ENCODE peak calls at places on chromosomes 16 and 17, in four cellular contexts. One of them, this sample, is unnamed.

GRCh38 chr16:53061701-53062159 is 6.9 kb downstream of the CHD9 start:
- DNase-seq in GM12865: peak
- DNase-seq in adrenal gland: no peak
- DNase-seq in DND-41: peak
- DNase-seq in this sample: no peak

GRCh38 chr17:14337596-14338079 is 36.8 kb downstream of the HS3ST3B1 start:
- DNase-seq in GM12865: peak
- DNase-seq in adrenal gland: no peak
- DNase-seq in DND-41: no peak
- DNase-seq in this sample: no peak

GRCh38 chr17:30380106-30380420 is 1.3 kb downstream of the CPD start:
- DNase-seq in GM12865: peak
- DNase-seq in adrenal gland: no peak
- DNase-seq in DND-41: no peak
- DNase-seq in this sample: no peak

GRCh38 chr17:45234641-45235040 is 13.0 kb downstream of the FMNL1 start:
- DNase-seq in GM12865: peak
- DNase-seq in adrenal gland: no peak
- DNase-seq in DND-41: peak
- DNase-seq in this sample: no peak

GRCh38 chr16:80936410-80936809 is 70.3 kb downstream of the CMC2 start:
- DNase-seq in GM12865: no peak
- DNase-seq in adrenal gland: no peak
- DNase-seq in DND-41: no peak
- DNase-seq in this sample: peak

GRCh38 chr16:88505405-88506082 is 52.5 kb downstream of the ZFPM1 start:
- DNase-seq in GM12865: peak
- DNase-seq in adrenal gland: peak
- DNase-seq in DND-41: peak
- DNase-seq in this sample: no peak

GRCh38 chr17:54982399-54982798 is 13.8 kb downstream of the STXBP4 start:
- DNase-seq in GM12865: no peak
- DNase-seq in adrenal gland: peak
- DNase-seq in DND-41: no peak
- DNase-seq in this sample: peak

GRCh38 chr17:33284022-33284421 is 9.1 kb downstream of the ASIC2 start:
- DNase-seq in GM12865: no peak
- DNase-seq in adrenal gland: peak
- DNase-seq in DND-41: no peak
- DNase-seq in this sample: peak

GRCh38 chr17:21001111-21001812 is 41.5 kb downstream of the USP22 start:
- DNase-seq in GM12865: no peak
- DNase-seq in adrenal gland: no peak
- DNase-seq in DND-41: no peak
- DNase-seq in this sample: no peak

GRCh38 chr16:17461951-17462729 is 8.6 kb downstream of the XYLT1 start:
- DNase-seq in GM12865: peak
- DNase-seq in adrenal gland: no peak
- DNase-seq in DND-41: no peak
- DNase-seq in this sample: no peak

GRCh38 chr17:77125432-77125901 is 15.3 kb upstream of the SEC14L1 start:
- DNase-seq in GM12865: no peak
- DNase-seq in adrenal gland: no peak
- DNase-seq in DND-41: no peak
- DNase-seq in this sample: peak

GRCh38 chr16:19439483-19439882 is 21.8 kb downstream of the TMC5 start:
- DNase-seq in GM12865: no peak
- DNase-seq in adrenal gland: no peak
- DNase-seq in DND-41: no peak
- DNase-seq in this sample: no peak

GRCh38 chr17:49371178-49371834 is 9.3 kb upstream of the ZNF652 start:
- DNase-seq in GM12865: no peak
- DNase-seq in adrenal gland: no peak
- DNase-seq in DND-41: no peak
- DNase-seq in this sample: no peak

GRCh38 chr16:54928421-54929089 is 2.1 kb upstream of the IRX5 start:
- DNase-seq in GM12865: peak
- DNase-seq in adrenal gland: peak
- DNase-seq in DND-41: peak
- DNase-seq in this sample: no peak

GRCh38 chr17:8151641-8152111 is 528 bp downstream of the PER1 start:
- DNase-seq in GM12865: no peak
- DNase-seq in adrenal gland: peak
- DNase-seq in DND-41: peak
- DNase-seq in this sample: peak

GRCh38 chr16:69771651-69771967 is 9.5 kb downstream of the WWP2 start:
- DNase-seq in GM12865: no peak
- DNase-seq in adrenal gland: no peak
- DNase-seq in DND-41: no peak
- DNase-seq in this sample: no peak

GRCh38 chr16:89312194-89312593 is 94.7 kb downstream of the ZNF778 start:
- DNase-seq in GM12865: no peak
- DNase-seq in adrenal gland: no peak
- DNase-seq in DND-41: no peak
- DNase-seq in this sample: no peak

GRCh38 chr16:67199808-67200198 is 872 bp downstream of the ELMO3 start:
- DNase-seq in GM12865: no peak
- DNase-seq in adrenal gland: no peak
- DNase-seq in DND-41: no peak
- DNase-seq in this sample: no peak

GRCh38 chr16:89909777-89910716 is 8.6 kb upstream of the MC1R start:
- DNase-seq in GM12865: peak
- DNase-seq in adrenal gland: peak
- DNase-seq in DND-41: peak
- DNase-seq in this sample: no peak

GRCh38 chr17:45038771-45039634 is 12.4 kb downstream of the DCAKD start:
- DNase-seq in GM12865: no peak
- DNase-seq in adrenal gland: no peak
- DNase-seq in DND-41: no peak
- DNase-seq in this sample: no peak

GRCh38 chr17:38598536-38598935 is 7.2 kb downstream of the SRCIN1 start:
- DNase-seq in GM12865: peak
- DNase-seq in adrenal gland: peak
- DNase-seq in DND-41: peak
- DNase-seq in this sample: peak

GRCh38 chr16:27242398-27242797 is 26.2 kb downstream of the NSMCE1 start:
- DNase-seq in GM12865: no peak
- DNase-seq in adrenal gland: no peak
- DNase-seq in DND-41: no peak
- DNase-seq in this sample: no peak

GRCh38 chr16:89453662-89454321 is 36.6 kb downstream of the ANKRD11 start:
- DNase-seq in GM12865: no peak
- DNase-seq in adrenal gland: peak
- DNase-seq in DND-41: no peak
- DNase-seq in this sample: no peak

GRCh38 chr16:30025574-30025973 is 2.6 kb downstream of the C16orf92 start:
- DNase-seq in GM12865: no peak
- DNase-seq in adrenal gland: no peak
- DNase-seq in DND-41: no peak
- DNase-seq in this sample: no peak

GRCh38 chr17:69734656-69735055 is 320.2 kb downstream of the MAP2K6 start:
- DNase-seq in GM12865: no peak
- DNase-seq in adrenal gland: no peak
- DNase-seq in DND-41: no peak
- DNase-seq in this sample: no peak

GRCh38 chr17:15321556-15322250 is 19.7 kb downstream of the TEKT3 start:
- DNase-seq in GM12865: no peak
- DNase-seq in adrenal gland: no peak
- DNase-seq in DND-41: no peak
- DNase-seq in this sample: no peak

GRCh38 chr17:45228985-45229517 is 7.4 kb downstream of the FMNL1 start:
- DNase-seq in GM12865: peak
- DNase-seq in adrenal gland: peak
- DNase-seq in DND-41: peak
- DNase-seq in this sample: peak

GRCh38 chr17:59884861-59885260 is 7.9 kb downstream of the TUBD1 start:
- DNase-seq in GM12865: no peak
- DNase-seq in adrenal gland: no peak
- DNase-seq in DND-41: no peak
- DNase-seq in this sample: no peak

GRCh38 chr17:18008496-18009268 is 30.3 kb downstream of the ATPAF2 start:
- DNase-seq in GM12865: no peak
- DNase-seq in adrenal gland: no peak
- DNase-seq in DND-41: no peak
- DNase-seq in this sample: no peak

GRCh38 chr17:82414548-82415281 is 3.4 kb upstream of the HEXD start:
- DNase-seq in GM12865: peak
- DNase-seq in adrenal gland: peak
- DNase-seq in DND-41: peak
- DNase-seq in this sample: peak

GRCh38 chr17:76633628-76634328 is 9.8 kb downstream of the ST6GALNAC1 start:
- DNase-seq in GM12865: no peak
- DNase-seq in adrenal gland: no peak
- DNase-seq in DND-41: no peak
- DNase-seq in this sample: no peak

GRCh38 chr17:62802531-62803205 is 5.4 kb downstream of the MARCHF10 start:
- DNase-seq in GM12865: no peak
- DNase-seq in adrenal gland: no peak
- DNase-seq in DND-41: no peak
- DNase-seq in this sample: no peak

GRCh38 chr17:74746922-74747321 is 1.5 kb upstream of the NHERF1 start:
- DNase-seq in GM12865: no peak
- DNase-seq in adrenal gland: no peak
- DNase-seq in DND-41: no peak
- DNase-seq in this sample: no peak

GRCh38 chr17:59829217-59830006 is 63.3 kb downstream of the TUBD1 start:
- DNase-seq in GM12865: peak
- DNase-seq in adrenal gland: peak
- DNase-seq in DND-41: peak
- DNase-seq in this sample: peak

GRCh38 chr16:73713817-73714495 is 582.7 kb upstream of the PSMD7 start:
- DNase-seq in GM12865: no peak
- DNase-seq in adrenal gland: peak
- DNase-seq in DND-41: peak
- DNase-seq in this sample: no peak

GRCh38 chr17:62706598-62707424 is 79.3 kb downstream of the MRC2 start:
- DNase-seq in GM12865: no peak
- DNase-seq in adrenal gland: no peak
- DNase-seq in DND-41: no peak
- DNase-seq in this sample: no peak

DNA sequence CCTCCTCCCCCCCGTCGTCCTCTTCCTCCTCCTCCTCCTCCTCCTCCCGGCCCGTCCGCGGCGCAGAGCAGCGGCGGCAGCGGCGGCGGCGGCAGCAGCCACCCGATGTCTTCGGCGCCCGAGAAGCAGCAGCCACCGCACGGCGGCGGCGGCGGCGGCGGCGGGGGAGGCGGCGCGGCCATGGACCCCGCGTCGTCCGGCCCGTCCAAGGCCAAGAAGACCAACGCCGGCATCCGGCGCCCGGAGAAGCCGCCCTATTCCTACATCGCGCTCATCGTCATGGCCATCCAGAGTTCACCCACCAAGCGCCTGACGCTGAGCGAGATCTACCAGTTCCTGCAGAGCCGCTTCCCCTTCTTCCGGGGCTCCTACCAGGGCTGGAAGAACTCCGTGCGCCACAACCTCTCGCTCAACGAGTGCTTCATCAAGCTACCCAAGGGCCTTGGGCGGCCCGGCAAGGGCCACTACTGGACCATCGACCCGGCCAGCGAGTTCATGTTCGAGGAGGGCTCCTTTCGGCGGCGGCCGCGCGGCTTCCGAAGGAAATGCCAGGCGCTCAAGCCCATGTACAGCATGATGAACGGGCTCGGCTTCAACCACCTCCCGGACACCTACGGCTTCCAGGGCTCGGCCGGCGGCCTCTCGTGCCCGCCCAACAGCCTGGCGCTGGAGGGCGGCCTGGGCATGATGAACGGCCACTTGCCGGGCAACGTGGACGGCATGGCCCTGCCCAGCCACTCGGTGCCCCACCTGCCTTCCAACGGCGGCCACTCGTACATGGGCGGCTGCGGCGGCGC is at the start of gene FOXF1:
- DNase-seq in GM12865: peak
- DNase-seq in adrenal gland: no peak
- DNase-seq in DND-41: no peak
- DNase-seq in this sample: no peak
- H3K4me3 ChIP-seq in GM12865: peak
- H3K4me3 ChIP-seq in adrenal gland: no peak
- H3K4me3 ChIP-seq in DND-41: no peak
- H3K4me3 ChIP-seq in this sample: peak

GRCh38 chr16:15778999-15779614 is 77.7 kb downstream of the MYH11 start:
- DNase-seq in GM12865: no peak
- DNase-seq in adrenal gland: no peak
- DNase-seq in DND-41: no peak
- DNase-seq in this sample: no peak

GRCh38 chr16:15775663-15776304 is 81.0 kb downstream of the MYH11 start:
- DNase-seq in GM12865: no peak
- DNase-seq in adrenal gland: no peak
- DNase-seq in DND-41: no peak
- DNase-seq in this sample: no peak

GRCh38 chr16:15778204-15778743 is 78.6 kb downstream of the MYH11 start:
- DNase-seq in GM12865: no peak
- DNase-seq in adrenal gland: no peak
- DNase-seq in DND-41: no peak
- DNase-seq in this sample: no peak

GRCh38 chr16:15776572-15776971 is 80.3 kb downstream of the MYH11 start:
- DNase-seq in GM12865: no peak
- DNase-seq in adrenal gland: no peak
- DNase-seq in DND-41: no peak
- DNase-seq in this sample: no peak

DNA sequence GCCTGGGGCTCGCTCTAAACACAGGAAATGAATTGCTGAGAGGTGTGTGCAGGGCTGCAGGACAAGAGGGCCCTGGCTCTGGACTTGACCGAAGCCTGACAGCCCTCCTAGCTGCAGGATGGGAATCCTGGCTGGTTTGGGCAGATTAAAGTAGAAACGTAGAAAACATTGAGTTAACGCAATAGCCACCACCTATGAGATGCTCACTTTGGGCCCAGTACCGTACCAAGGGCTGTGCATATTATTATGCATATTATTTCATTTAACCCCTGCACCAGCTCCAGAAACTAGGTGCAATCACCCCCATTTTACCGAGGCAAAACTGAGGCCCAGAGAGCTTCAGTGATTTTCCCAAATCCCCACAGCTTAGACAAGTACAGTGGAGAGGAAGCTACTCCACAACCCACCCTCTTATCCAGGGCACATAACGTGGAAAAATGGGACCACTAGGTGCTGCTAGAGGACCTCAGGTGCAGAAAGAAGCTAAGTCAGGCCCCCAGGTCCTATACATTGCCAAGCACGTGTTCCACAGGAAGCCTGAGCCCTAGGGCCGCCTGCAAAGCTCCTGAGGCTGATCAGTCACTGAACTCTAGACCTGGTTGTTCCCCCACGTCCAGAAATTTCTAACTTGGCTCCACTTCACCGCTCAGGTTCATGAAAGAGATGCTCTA is 79.2 kb downstream of the MYH11 start:
- DNase-seq in GM12865: peak
- DNase-seq in adrenal gland: no peak
- DNase-seq in DND-41: peak
- DNase-seq in this sample: peak
- TF ChIP-seq CTCF in GM12865: peak
- TF ChIP-seq CTCF in adrenal gland: no peak
- TF ChIP-seq CTCF in DND-41: peak
- TF ChIP-seq CTCF in this sample: peak

GRCh38 chr17:4858068-4858879 is 25.1 kb downstream of the MINK1 start:
- DNase-seq in GM12865: no peak
- DNase-seq in adrenal gland: peak
- DNase-seq in DND-41: no peak
- DNase-seq in this sample: no peak
- H3K4me3 ChIP-seq in GM12865: no peak
- H3K4me3 ChIP-seq in adrenal gland: no peak
- H3K4me3 ChIP-seq in DND-41: no peak
- H3K4me3 ChIP-seq in this sample: no peak

GRCh38 chr17:57401556-57402488 is 145.5 kb downstream of the MSI2 start:
- DNase-seq in GM12865: peak
- DNase-seq in adrenal gland: no peak
- DNase-seq in DND-41: no peak
- DNase-seq in this sample: no peak
- TF ChIP-seq CTCF in GM12865: no peak
- TF ChIP-seq CTCF in adrenal gland: no peak
- TF ChIP-seq CTCF in DND-41: no peak
- TF ChIP-seq CTCF in this sample: no peak

This sample was measured in astrocyte of the cerebellum.